ENCODE peak calls at places on chromosome 14, in five cellular contexts. T is upper lobe of right lung; Q is CD4-positive, alpha-beta memory T cell; M is activated T-cell treated with anti-CD3 and anti-CD28 coated beads, Interleukin-2, amount 50 U/mL, for 48 hours; W is cardiac fibroblast. X is an unnamed sample.

GRCh38 chr14:77071938-77072388 is 26.1 kb upstream of the CIPC start:
- DNase-seq in Q (no peak), W (no peak), M (no peak), T (peak), X (peak)

GRCh38 chr14:71214241-71214640 is 307.0 kb downstream of the PCNX1 start:
- DNase-seq in Q (no peak), W (no peak), T (no peak), M (no peak), X (no peak)

GRCh38 chr14:30972882-30973582 is 52.4 kb upstream of the AP4S1 start:
- DNase-seq in Q (no peak), M (no peak), W (no peak), T (no peak), X (no peak)

GRCh38 chr14:56299306-56299984 is 181.2 kb downstream of the PELI2 start:
- DNase-seq in M (no peak), Q (no peak), W (no peak), T (no peak), X (no peak)

GRCh38 chr14:101122855-101123129 is 219.3 kb upstream of the RTL1 start:
- DNase-seq in T (no peak), Q (no peak), M (peak), W (no peak), X (no peak)

GRCh38 chr14:44374906-44375305 is 132.2 kb downstream of the FSCB start:
- DNase-seq in Q (no peak), M (no peak), T (no peak), W (no peak), X (no peak)

GRCh38 chr14:61178226-61179060 is 102.7 kb downstream of the TMEM30B start:
- DNase-seq in Q (no peak), M (peak), W (peak), T (no peak), X (peak)

GRCh38 chr14:63039800-63040380 is 5.4 kb downstream of the KCNH5 start:
- DNase-seq in M (no peak), Q (no peak), W (peak), T (no peak), X (no peak)

GRCh38 chr14:97709552-97709951 is 912.4 kb downstream of the VRK1 start:
- DNase-seq in W (no peak), M (no peak), T (no peak), Q (peak), X (no peak)

GRCh38 chr14:54893151-54893760 is 9.4 kb downstream of the GCH1 start:
- DNase-seq in W (peak), T (no peak), Q (peak), M (no peak), X (no peak)

GRCh38 chr14:104680806-104681688 is 8.4 kb upstream of the INF2 start:
- DNase-seq in M (no peak), T (peak), Q (no peak), W (peak), X (no peak)

GRCh38 chr14:21096889-21097615 is 1.4 kb downstream of the ZNF219 start:
- DNase-seq in T (no peak), W (no peak), Q (no peak), M (no peak), X (no peak)

GRCh38 chr14:92844220-92844619 is 50.1 kb downstream of the GOLGA5 start:
- DNase-seq in T (no peak), W (no peak), Q (no peak), M (peak), X (no peak)

GRCh38 chr14:94126800-94127199 is 2.6 kb downstream of the IFI27L2 start:
- DNase-seq in M (no peak), W (no peak), Q (no peak), T (no peak), X (no peak)

GRCh38 chr14:50530794-50531193 is 1.6 kb downstream of the MAP4K5 start:
- DNase-seq in W (no peak), M (no peak), T (no peak), Q (no peak), X (no peak)

GRCh38 chr14:101169267-101169666 is 265.7 kb upstream of the RTL1 start:
- DNase-seq in Q (no peak), T (peak), W (no peak), M (no peak), X (no peak)

GRCh38 chr14:75831455-75831854 is 150.3 kb downstream of the TGFB3 start:
- DNase-seq in T (peak), Q (peak), W (peak), M (peak), X (peak)

GRCh38 chr14:95830386-95830785 is 46.2 kb upstream of the TUNAR start:
- DNase-seq in M (no peak), Q (no peak), W (no peak), T (no peak), X (no peak)

GRCh38 chr14:49405291-49405690 is 180.9 kb downstream of the RPS29 start:
- DNase-seq in Q (no peak), M (no peak), T (no peak), W (peak), X (no peak)

GRCh38 chr14:68655021-68655811 is 137.7 kb downstream of the ZFP36L1 start:
- DNase-seq in Q (no peak), T (no peak), W (peak), M (peak), X (no peak)

GRCh38 chr14:62689741-62690140 is 355.5 kb downstream of the KCNH5 start:
- DNase-seq in Q (no peak), T (no peak), M (no peak), W (no peak), X (no peak)

GRCh38 chr14:69632154-69632553 is 20.8 kb downstream of the SUSD6 start:
- DNase-seq in W (no peak), T (no peak), Q (no peak), M (no peak), X (no peak)

GRCh38 chr14:105467249-105467941 is 7.2 kb upstream of the CRIP2 start:
- DNase-seq in M (no peak), Q (no peak), T (no peak), W (no peak), X (no peak)

GRCh38 chr14:42510071-42510470 is 903.4 kb downstream of the LRFN5 start:
- DNase-seq in M (no peak), Q (no peak), T (no peak), W (no peak), X (no peak)

GRCh38 chr14:61472801-61473376 is 151.5 kb downstream of the PRKCH start:
- DNase-seq in W (peak), M (peak), Q (peak), T (no peak), X (no peak)